ENCODE peak calls at places on chromosomes 11 and 22, in four cellular contexts. Z is K562, P is HCT116, R is HepG2. A is an unnamed sample.

GRCh38 chr11:74493816-74494630 is 499 bp upstream of the LIPT2 start:
- DNase-seq in Z (no peak), P (peak; percentile 22), R (no peak), A (no peak)

GRCh38 chr11:77113382-77114088 is 10.9 kb downstream of the OMP start:
- DNase-seq in Z (peak; percentile 58), P (no peak), R (no peak), A (peak; percentile 88)

GRCh38 chr22:36405671-36406070 is 17.9 kb upstream of the MYH9 start:
- DNase-seq in Z (no peak), P (no peak), R (no peak), A (no peak)

GRCh38 chr11:30128269-30128932 is 102.4 kb upstream of the FSHB start:
- DNase-seq in Z (peak; percentile 11), P (peak; percentile 12), R (peak; percentile 10), A (peak; percentile 74)

GRCh38 chr11:105315287-105315686 is 175.7 kb upstream of the CARD18 start:
- DNase-seq in Z (no peak), P (no peak), R (peak; percentile 15), A (peak; percentile 45)

GRCh38 chr11:119729581-119730346 is 764 bp upstream of the NECTIN1 start:
- DNase-seq in Z (no peak), P (peak; percentile 32), R (no peak), A (peak; percentile 96)

GRCh38 chr11:77100166-77101042 is 2.2 kb upstream of the OMP start:
- DNase-seq in Z (no peak), P (no peak), R (no peak), A (no peak)

GRCh38 chr11:77115181-77115611 is 12.6 kb downstream of the OMP start:
- DNase-seq in Z (peak; percentile 30), P (no peak), R (no peak), A (peak; percentile 40)

GRCh38 chr22:48258841-48259240 is 1496.4 kb downstream of the TBC1D22A start:
- DNase-seq in Z (no peak), P (no peak), R (no peak), A (no peak)

DNA sequence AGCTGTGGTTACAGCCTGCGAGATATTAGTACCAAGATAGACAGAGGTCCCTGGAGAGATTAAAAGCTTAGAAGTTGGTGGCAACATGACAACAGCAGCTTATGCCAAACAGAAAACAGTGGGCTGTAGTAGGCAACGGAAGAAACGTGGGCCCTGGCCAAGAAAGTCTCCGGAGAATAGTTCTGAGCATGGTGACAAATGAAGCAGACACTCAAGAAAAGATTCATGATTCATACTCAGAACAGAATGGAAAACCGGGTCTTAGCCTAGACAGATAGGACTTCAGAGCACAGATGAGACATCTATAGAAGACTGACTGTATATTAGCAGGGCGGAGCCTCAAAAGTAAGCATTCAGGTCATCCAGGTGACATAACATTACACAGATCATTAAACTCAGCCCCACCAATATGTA is 727.4 kb downstream of the ETS1 start:
- DNase-seq in Z (no peak), P (no peak), R (no peak), A (no peak)
- TF ChIP-seq JUND in Z (no peak), P (no peak), R (no peak), A (no peak)

GRCh38 chr11:57638811-57639320 is 10.8 kb downstream of the YPEL4 start:
- DNase-seq in Z (no peak), P (no peak), R (no peak), A (no peak)
- TF ChIP-seq JUND in Z (no peak), P (no peak), R (no peak), A (no peak)

DNA sequence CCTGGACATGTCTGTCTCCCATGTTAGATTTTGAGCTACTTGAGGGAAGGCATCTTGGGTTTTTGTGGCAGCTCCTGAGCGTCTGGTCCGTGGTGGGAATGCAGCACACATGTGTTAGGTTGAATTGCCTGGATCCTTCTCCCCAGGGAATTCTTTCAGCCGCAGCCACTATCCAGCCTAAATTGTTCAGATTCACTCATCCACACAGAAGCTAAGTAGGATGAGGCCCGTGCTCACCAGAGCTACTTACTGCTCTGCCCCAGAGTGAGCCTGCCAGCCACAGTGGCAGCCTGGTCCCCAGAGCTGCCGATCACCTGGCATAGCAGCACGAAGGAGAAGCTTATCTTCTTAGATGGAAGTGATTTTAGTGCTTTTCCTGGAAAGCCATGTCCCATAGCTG is 34.4 kb upstream of the SORL1-AS1 start:
- DNase-seq in Z (no peak), P (no peak), R (no peak), A (no peak)
- TF ChIP-seq JUND in Z (no peak), P (no peak), R (no peak), A (no peak)

DNA sequence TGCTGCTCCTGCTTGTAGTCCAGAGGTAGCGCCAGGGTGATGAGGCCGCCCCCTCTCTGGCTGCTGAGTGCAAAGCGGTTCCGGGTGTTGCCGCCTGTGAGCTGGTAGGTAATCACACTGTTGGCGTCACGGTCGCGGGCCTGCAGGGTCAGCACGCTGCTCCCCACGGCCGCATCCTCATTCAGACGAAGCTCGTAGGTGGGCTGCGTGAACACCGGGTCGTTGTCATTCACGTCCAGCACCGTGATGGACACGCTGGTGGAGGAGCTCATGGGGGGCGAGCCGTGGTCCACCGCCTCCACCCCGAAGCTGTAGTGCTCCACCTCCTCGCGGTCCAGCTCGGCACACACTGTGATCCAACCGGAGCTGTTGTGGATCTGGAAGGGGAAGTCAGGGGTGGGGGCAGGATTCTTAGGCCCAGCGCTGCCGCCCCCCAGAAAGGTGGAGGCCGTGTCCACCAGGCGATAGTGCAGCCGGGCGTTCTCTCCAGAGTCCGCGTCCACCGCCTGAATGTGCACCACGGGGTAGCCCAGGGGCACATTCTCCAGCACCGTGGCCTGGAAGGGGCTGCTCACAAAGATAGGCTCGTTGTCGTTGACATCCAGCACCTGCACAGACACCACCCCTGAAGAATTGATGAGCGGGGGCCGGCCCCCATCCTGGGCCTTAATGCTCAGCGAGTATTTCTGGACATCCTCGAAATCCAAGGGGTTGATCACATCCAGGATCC is 2.4 kb downstream of the CELSR1 start:
- DNase-seq in Z (no peak), P (no peak), R (no peak), A (no peak)
- TF ChIP-seq JUND in Z (no peak), P (no peak), R (no peak), A (no peak)

DNA sequence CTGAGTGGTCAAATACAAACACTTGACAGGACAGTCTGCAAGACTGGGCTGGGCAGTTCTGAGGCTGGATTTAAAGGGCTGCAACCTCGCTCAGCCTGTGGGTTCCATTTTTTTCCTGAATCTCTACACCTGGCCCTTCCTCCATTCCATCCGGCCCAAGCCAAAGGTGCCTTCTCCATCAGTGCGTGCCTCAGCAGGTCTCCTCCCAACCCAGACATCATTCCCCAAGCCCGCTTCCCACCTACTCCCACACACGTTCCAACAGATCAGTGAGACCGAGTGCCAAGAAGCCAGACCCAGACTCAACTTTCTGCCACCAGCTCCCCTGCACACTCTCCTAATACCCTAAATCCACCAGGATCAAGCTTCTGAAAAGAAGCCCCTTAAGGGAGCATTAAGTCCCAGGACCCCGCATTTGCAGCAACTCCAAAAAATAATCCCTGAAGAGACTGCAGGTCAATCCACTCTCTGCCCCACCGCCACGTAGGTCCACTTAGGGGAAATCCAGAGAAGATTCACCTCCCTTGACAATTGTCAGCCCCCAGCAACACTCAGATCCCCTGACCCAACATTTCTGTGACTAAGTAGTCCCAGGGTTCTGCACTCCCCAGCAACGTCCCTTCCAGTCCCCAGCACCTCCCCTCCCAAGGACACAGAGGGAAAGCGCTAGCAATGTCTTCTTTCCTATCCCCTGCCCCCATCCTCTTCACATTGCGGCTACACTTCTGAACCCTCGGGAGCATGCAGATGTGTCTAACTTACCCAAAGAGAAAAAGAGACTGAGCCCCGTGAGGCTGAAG is 639 bp downstream of the SCN2B start:
- DNase-seq in Z (no peak), P (no peak), R (no peak), A (no peak)
- TF ChIP-seq JUND in Z (no peak), P (no peak), R (no peak), A (no peak)

A was measured in T47D.